ENCODE peak calls at places on chromosomes 7 and 10, in nine cellular contexts. V is psoas muscle; P is neuronal stem cell; O is CD8-positive, alpha-beta memory T cell; X is cardiac fibroblast; R is astrocyte; F is epithelial cell of esophagus; U is mucosa of descending colon; G is fibroblast of the aortic adventitia. D is an unnamed sample.

GRCh38 chr7:104982773-104983619 is 31.0 kb upstream of the KMT2E start:
- DNase-seq in G (no peak), F (no peak), O (no peak), V (no peak), U (no peak), R (no peak), X (no peak), P (no peak), D (peak)

GRCh38 chr10:117140525-117140902 is 2.4 kb upstream of the VAX1 start:
- DNase-seq in X (no peak), O (no peak), R (no peak), G (no peak), V (no peak), F (no peak), U (no peak), P (no peak), D (no peak)

GRCh38 chr10:60732240-60733188 is 45.8 kb upstream of the CDK1 start:
- DNase-seq in U (peak), F (peak), X (no peak), R (no peak), V (peak), G (no peak), O (no peak), P (no peak), D (peak)

GRCh38 chr10:101837753-101838152 is 5.8 kb downstream of the KCNIP2 start:
- DNase-seq in R (no peak), V (no peak), U (no peak), O (no peak), X (no peak), P (no peak), F (no peak), G (no peak), D (no peak)

GRCh38 chr7:102992820-102993531 is 80.2 kb downstream of the LRRC17 start:
- DNase-seq in X (peak), R (peak), G (peak), U (no peak), O (no peak), P (no peak), V (no peak), F (peak), D (no peak)

GRCh38 chr10:124600051-124600880 is 138.6 kb downstream of the LHPP start:
- DNase-seq in X (no peak), O (no peak), P (no peak), R (no peak), G (no peak), F (no peak), U (peak), V (peak), D (no peak)

GRCh38 chr7:4227105-4228010 is 454.7 kb upstream of the FOXK1 start:
- DNase-seq in F (no peak), X (no peak), G (no peak), R (peak), U (no peak), V (peak), O (no peak), P (no peak), D (no peak)

GRCh38 chr7:68216046-68216445 is 1219.4 kb downstream of the TYW1 start:
- DNase-seq in P (no peak), G (no peak), V (no peak), O (no peak), R (peak), X (no peak), F (no peak), U (no peak), D (no peak)

GRCh38 chr10:61845950-61846268 is 55.6 kb upstream of the ARID5B start:
- DNase-seq in G (no peak), U (no peak), V (no peak), X (no peak), P (no peak), R (peak), F (no peak), O (no peak), D (no peak)

GRCh38 chr7:95718556-95719410 is 53.6 kb upstream of the DYNC1I1 start:
- DNase-seq in G (peak), R (no peak), O (no peak), F (peak), U (no peak), V (no peak), P (no peak), X (peak), D (no peak)

GRCh38 chr10:119737827-119738226 is 12.0 kb downstream of the INPP5F start:
- DNase-seq in O (no peak), F (peak), V (no peak), G (peak), P (no peak), U (no peak), X (peak), R (peak), D (no peak)

GRCh38 chr7:148867571-148868377 is 16.3 kb downstream of the EZH2 start:
- DNase-seq in U (no peak), F (no peak), G (no peak), X (no peak), P (no peak), V (no peak), R (no peak), O (no peak), D (no peak)

GRCh38 chr7:95690367-95690947 is 81.9 kb upstream of the DYNC1I1 start:
- DNase-seq in F (peak), O (no peak), V (no peak), X (peak), R (peak), P (peak), U (no peak), G (peak), D (no peak)

GRCh38 chr10:44009891-44010290 is 361.2 kb upstream of the ZNF32 start:
- DNase-seq in X (no peak), F (no peak), V (no peak), R (no peak), U (no peak), P (no peak), O (no peak), G (no peak), D (no peak)

GRCh38 chr10:100038561-100039071 is 28.9 kb upstream of the DNMBP start:
- DNase-seq in P (no peak), V (no peak), O (no peak), F (peak), X (peak), U (peak), G (peak), R (no peak), D (no peak)

GRCh38 chr7:128247640-128248194 is 6.6 kb downstream of the LEP start:
- DNase-seq in F (peak), V (no peak), P (no peak), U (no peak), O (no peak), R (peak), G (peak), X (peak), D (no peak)

GRCh38 chr10:127649642-127650041 is 87.3 kb upstream of the FOXI2 start:
- DNase-seq in U (no peak), X (no peak), R (no peak), F (peak), V (no peak), O (no peak), G (no peak), P (peak), D (no peak)

GRCh38 chr7:55572378-55573233 is at the start of gene VOPP1:
- DNase-seq in V (peak), G (peak), F (peak), P (peak), U (peak), R (peak), X (peak), O (peak), D (peak)

GRCh38 chr7:89094269-89094668 is 298.7 kb upstream of the TEX47 start:
- DNase-seq in V (no peak), R (no peak), X (no peak), F (no peak), O (no peak), U (no peak), P (no peak), G (no peak), D (no peak)

GRCh38 chr10:76082956-76083355 is 651.5 kb downstream of the LRMDA start:
- DNase-seq in R (peak), V (no peak), F (peak), U (no peak), P (peak), X (peak), G (peak), O (no peak), D (no peak)

GRCh38 chr10:34102917-34103506 is 712.1 kb downstream of the PARD3 start:
- DNase-seq in F (no peak), G (peak), V (no peak), U (no peak), P (no peak), R (no peak), O (no peak), X (peak), D (no peak)

GRCh38 chr7:80833289-80834104 is 85.4 kb downstream of the SEMA3C start:
- DNase-seq in G (peak), V (no peak), O (no peak), X (no peak), U (no peak), F (peak), R (peak), P (no peak), D (no peak)

DNA sequence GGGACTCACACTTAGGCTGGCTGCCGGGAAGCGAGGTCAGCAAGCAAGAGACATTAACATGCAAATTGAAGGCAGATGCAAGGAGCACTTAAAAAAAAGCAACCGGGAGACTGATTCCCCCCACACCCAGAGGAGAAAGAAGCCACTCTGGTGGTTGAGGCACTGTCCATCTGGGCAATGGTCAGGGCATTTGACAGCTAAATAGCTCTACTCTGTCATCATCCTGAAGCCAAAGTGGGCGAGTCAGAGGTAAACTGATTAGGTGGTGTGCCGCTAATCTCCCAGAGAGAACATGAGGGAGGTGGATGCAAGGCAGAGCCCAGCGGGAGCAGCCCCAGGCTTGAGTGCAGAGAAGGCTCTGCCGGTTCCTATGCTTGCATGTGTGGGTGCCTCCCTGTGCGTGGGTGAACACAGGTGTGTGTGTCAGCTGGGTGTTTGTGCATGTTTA is 100.6 kb downstream of the PLXNA4 start:
- DNase-seq in V (no peak), U (no peak), P (peak), O (no peak), R (peak), X (no peak), F (no peak), G (no peak), D (no peak)
- H3K4me3 ChIP-seq in V (no peak), U (no peak), P (no peak), O (no peak), R (no peak), X (no peak), F (no peak), G (no peak), D (no peak)

DNA sequence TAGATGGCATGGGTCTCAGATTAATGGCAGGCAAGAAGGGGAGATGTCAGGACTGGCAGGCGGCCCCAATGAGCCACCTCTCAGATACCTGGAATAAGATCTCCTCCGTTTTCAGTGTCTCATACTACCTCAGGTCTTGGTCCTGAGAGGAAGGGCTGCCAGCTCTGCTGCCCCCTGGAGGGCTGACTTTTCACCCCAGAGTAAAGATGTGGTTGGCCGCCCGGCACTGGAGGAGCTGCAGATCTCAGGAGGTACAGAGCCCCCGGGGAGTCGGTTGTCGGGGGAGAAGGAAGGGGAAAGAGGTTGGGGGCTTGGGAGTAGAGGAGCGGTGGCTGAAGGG is 642 bp upstream of the COL13A1 start:
- DNase-seq in F (peak), G (peak), O (no peak), P (peak), X (peak), R (no peak), U (peak), V (peak), D (no peak)
- H3K4me3 ChIP-seq in F (no peak), G (peak), O (no peak), P (peak), X (peak), R (peak), U (no peak), V (peak), D (no peak)

GRCh38 chr7:87127019-87127418 is 25.2 kb upstream of the DMTF1 start:
- DNase-seq in V (no peak), U (no peak), O (no peak), G (no peak), F (no peak), R (no peak), P (no peak), X (no peak), D (no peak)
- H3K4me3 ChIP-seq in V (no peak), U (no peak), O (no peak), G (no peak), F (no peak), R (no peak), P (no peak), X (no peak), D (no peak)

GRCh38 chr7:44104880-44105771 is 981 bp downstream of the AEBP1 start:
- DNase-seq in G (peak), P (peak), U (peak), F (peak), X (peak), V (peak), O (no peak), R (peak), D (no peak)
- H3K4me3 ChIP-seq in G (peak), P (peak), U (peak), F (no peak), X (peak), V (peak), O (peak), R (peak), D (no peak)

GRCh38 chr7:82050134-82050533 is 280.3 kb upstream of the HGF start:
- DNase-seq in F (peak), G (peak), U (no peak), P (no peak), V (no peak), X (peak), O (no peak), R (peak), D (no peak)
- H3K4me3 ChIP-seq in F (no peak), G (no peak), U (no peak), P (no peak), V (no peak), X (no peak), O (no peak), R (no peak), D (no peak)

GRCh38 chr10:55509168-55509567 is 708.1 kb upstream of the PCDH15 start:
- DNase-seq in X (no peak), G (no peak), O (no peak), F (no peak), U (no peak), P (no peak), R (no peak), V (no peak), D (no peak)
- H3K4me3 ChIP-seq in X (no peak), G (no peak), O (no peak), F (no peak), U (no peak), P (no peak), R (no peak), V (peak), D (no peak)

GRCh38 chr7:44258423-44258760 is 57.6 kb downstream of the YKT6 start:
- DNase-seq in G (no peak), O (no peak), F (no peak), X (no peak), P (no peak), U (no peak), R (no peak), V (no peak), D (no peak)
- H3K4me3 ChIP-seq in G (no peak), O (peak), F (no peak), X (no peak), P (no peak), U (no peak), R (no peak), V (no peak), D (peak)